ENCODE peak calls at places on chromosomes 2 and 18, in seven cellular contexts. X is M059J; C is activated T-helper 1 cell treated with anti-CD3 and anti-CD28 coated beads, Interleukin-12 subunit alpha, Interleukin-12 subunit beta, Interleukin-2, Interleukin-4 antibody, amounts not matched to agents 30 ng/mL and 10 ng/mL and 1 ng/mL, durations not matched to agents 14 hours and 24 hours and 36 hours; L is mesenchymal stem cell; A is Right ventricle myocardium superior; J is neural crest cell; R is NCI-H1105. O is an unnamed sample.

GRCh38 chr18:73408434-73408833 is 540.6 kb upstream of the NETO1 start:
- DNase-seq in A (no peak), C (no peak), L (peak), J (no peak), X (peak), R (no peak), O (no peak)

GRCh38 chr18:52130621-52131020 is 209.4 kb upstream of the DCC start:
- DNase-seq in R (no peak), C (no peak), A (no peak), L (no peak), X (no peak), J (no peak), O (no peak)

GRCh38 chr18:23401400-23402347 is 51.4 kb upstream of the RIOK3 start:
- DNase-seq in L (peak), A (no peak), X (peak), R (no peak), C (no peak), J (peak), O (no peak)

GRCh38 chr18:50277935-50278334 is 3.4 kb downstream of the MBD1 start:
- DNase-seq in X (peak), J (no peak), C (no peak), A (no peak), L (peak), R (no peak), O (no peak)

GRCh38 chr2:152743004-152743403 is 24.6 kb downstream of the ARL6IP6 start:
- DNase-seq in A (no peak), X (peak), R (no peak), L (no peak), J (no peak), C (no peak), O (no peak)

GRCh38 chr2:71932780-71933466 is 214.7 kb downstream of the CYP26B1 start:
- DNase-seq in C (no peak), R (no peak), J (no peak), X (no peak), L (no peak), A (no peak), O (no peak)

GRCh38 chr2:96729748-96730147 is 10.1 kb downstream of the LMAN2L start:
- DNase-seq in A (no peak), X (no peak), C (no peak), J (no peak), R (no peak), L (no peak), O (no peak)

GRCh38 chr18:9914584-9915290 is 921 bp downstream of the VAPA start:
- DNase-seq in X (peak), R (no peak), C (peak), L (peak), J (peak), A (peak), O (no peak)

GRCh38 chr2:15158117-15158516 is 403.0 kb downstream of the NBAS start:
- DNase-seq in X (no peak), C (no peak), L (no peak), A (no peak), R (peak), J (peak), O (peak)

GRCh38 chr2:98768765-98769476 is 38.0 kb upstream of the MGAT4A start:
- DNase-seq in C (no peak), L (no peak), X (peak), R (no peak), A (no peak), J (no peak), O (no peak)

GRCh38 chr18:46042571-46043123 is 29.4 kb downstream of the PSTPIP2 start:
- DNase-seq in C (peak), R (no peak), L (peak), X (peak), J (no peak), A (no peak), O (no peak)

GRCh38 chr2:217951521-217952247 is 51.1 kb downstream of the TNS1 start:
- DNase-seq in L (no peak), R (no peak), J (no peak), A (no peak), X (no peak), C (no peak), O (no peak)

GRCh38 chr2:85175369-85176299 is 42.4 kb downstream of the TCF7L1 start:
- DNase-seq in X (peak), J (no peak), C (no peak), L (peak), A (no peak), R (no peak), O (peak)

GRCh38 chr18:40259073-40259472 is 1696.0 kb upstream of the PIK3C3 start:
- DNase-seq in C (no peak), L (no peak), A (no peak), R (no peak), X (no peak), J (no peak), O (no peak)

GRCh38 chr18:45448871-45449270 is 166.4 kb upstream of the SLC14A2 start:
- DNase-seq in C (no peak), L (no peak), J (no peak), A (no peak), X (no peak), R (no peak), O (no peak)

GRCh38 chr2:9344434-9344833 is 78.9 kb downstream of the ITGB1BP1 start:
- DNase-seq in C (no peak), J (no peak), X (no peak), R (no peak), A (no peak), L (no peak), O (no peak)

GRCh38 chr2:239528146-239528545 is 127.3 kb upstream of the HDAC4 start:
- DNase-seq in J (no peak), L (no peak), X (no peak), R (no peak), A (no peak), C (no peak), O (no peak)

GRCh38 chr2:232204457-232204931 is 174.1 kb upstream of the ALPP start:
- DNase-seq in C (no peak), R (no peak), L (no peak), J (no peak), A (peak), X (no peak), O (no peak)

GRCh38 chr2:223944704-223945531 is at the start of gene WDFY1:
- DNase-seq in A (peak), J (peak), X (peak), R (peak), C (peak), L (peak), O (peak)

GRCh38 chr2:38376346-38376682 is 759 bp downstream of the ATL2 start:
- DNase-seq in R (peak), L (peak), A (peak), C (peak), J (no peak), X (peak), O (no peak)

GRCh38 chr2:142291964-142292363 is 161.1 kb upstream of the LRP1B start:
- DNase-seq in A (no peak), L (no peak), J (no peak), R (no peak), X (peak), C (no peak), O (no peak)

GRCh38 chr2:240586198-240586918 is at the start of gene CAPN10:
- DNase-seq in L (peak), X (peak), J (peak), C (peak), A (peak), R (peak), O (peak)

GRCh38 chr2:179235463-179236108 is 29.0 kb downstream of the SESTD1 start:
- DNase-seq in X (no peak), A (no peak), L (no peak), J (no peak), R (no peak), C (no peak), O (peak)